ENCODE peak calls at places on chromosome 9, in eight cellular contexts. One of them, this sample, is unnamed.

GRCh38 chr9:121727295-121728028 is 76.0 kb downstream of the DAB2IP start:
- DNase-seq in psoas muscle: no peak
- DNase-seq in osteoblast: peak
- DNase-seq in effector memory CD4-positive, alpha-beta T cell: no peak
- DNase-seq in heart right ventricle: no peak
- DNase-seq in GM12878: no peak
- DNase-seq in H9: no peak
- DNase-seq in suprapubic skin: no peak
- DNase-seq in this sample: no peak

GRCh38 chr9:23663536-23663935 is 162.5 kb downstream of the ELAVL2 start:
- DNase-seq in osteoblast: peak
- DNase-seq in suprapubic skin: no peak
- DNase-seq in heart right ventricle: no peak
- DNase-seq in psoas muscle: no peak
- DNase-seq in GM12878: no peak
- DNase-seq in H9: no peak
- DNase-seq in effector memory CD4-positive, alpha-beta T cell: no peak
- DNase-seq in this sample: no peak

GRCh38 chr9:13263511-13263910 is 16.0 kb downstream of the MPDZ start:
- DNase-seq in H9: no peak
- DNase-seq in psoas muscle: no peak
- DNase-seq in osteoblast: no peak
- DNase-seq in effector memory CD4-positive, alpha-beta T cell: no peak
- DNase-seq in GM12878: no peak
- DNase-seq in suprapubic skin: no peak
- DNase-seq in heart right ventricle: no peak
- DNase-seq in this sample: no peak

GRCh38 chr9:134224827-134225154 is 60.4 kb upstream of the RNU6ATAC start:
- DNase-seq in osteoblast: peak
- DNase-seq in psoas muscle: peak
- DNase-seq in effector memory CD4-positive, alpha-beta T cell: no peak
- DNase-seq in H9: no peak
- DNase-seq in GM12878: no peak
- DNase-seq in suprapubic skin: peak
- DNase-seq in heart right ventricle: peak
- DNase-seq in this sample: no peak

GRCh38 chr9:76646249-76646648 is 118.0 kb upstream of the PCA3 start:
- DNase-seq in psoas muscle: no peak
- DNase-seq in heart right ventricle: no peak
- DNase-seq in effector memory CD4-positive, alpha-beta T cell: no peak
- DNase-seq in GM12878: no peak
- DNase-seq in suprapubic skin: no peak
- DNase-seq in osteoblast: no peak
- DNase-seq in H9: no peak
- DNase-seq in this sample: no peak

GRCh38 chr9:137809038-137809630 is 68.4 kb upstream of the CACNA1B start:
- DNase-seq in GM12878: peak
- DNase-seq in osteoblast: peak
- DNase-seq in psoas muscle: no peak
- DNase-seq in heart right ventricle: no peak
- DNase-seq in suprapubic skin: no peak
- DNase-seq in H9: no peak
- DNase-seq in effector memory CD4-positive, alpha-beta T cell: no peak
- DNase-seq in this sample: no peak

GRCh38 chr9:14910178-14910805 is at the start of gene FREM1:
- DNase-seq in heart right ventricle: peak
- DNase-seq in osteoblast: no peak
- DNase-seq in suprapubic skin: peak
- DNase-seq in GM12878: no peak
- DNase-seq in psoas muscle: peak
- DNase-seq in effector memory CD4-positive, alpha-beta T cell: no peak
- DNase-seq in H9: peak
- DNase-seq in this sample: no peak

GRCh38 chr9:127779136-127779981 is 893 bp upstream of the SH2D3C start:
- DNase-seq in effector memory CD4-positive, alpha-beta T cell: peak
- DNase-seq in H9: no peak
- DNase-seq in heart right ventricle: no peak
- DNase-seq in osteoblast: peak
- DNase-seq in suprapubic skin: no peak
- DNase-seq in psoas muscle: no peak
- DNase-seq in GM12878: peak
- DNase-seq in this sample: no peak

GRCh38 chr9:97430316-97430715 is 18.4 kb downstream of the TDRD7 start:
- DNase-seq in suprapubic skin: no peak
- DNase-seq in psoas muscle: no peak
- DNase-seq in effector memory CD4-positive, alpha-beta T cell: no peak
- DNase-seq in GM12878: no peak
- DNase-seq in H9: no peak
- DNase-seq in heart right ventricle: no peak
- DNase-seq in osteoblast: no peak
- DNase-seq in this sample: no peak

GRCh38 chr9:76738402-76738801 is 25.8 kb upstream of the PCA3 start:
- DNase-seq in GM12878: no peak
- DNase-seq in heart right ventricle: no peak
- DNase-seq in suprapubic skin: no peak
- DNase-seq in psoas muscle: no peak
- DNase-seq in osteoblast: no peak
- DNase-seq in H9: no peak
- DNase-seq in effector memory CD4-positive, alpha-beta T cell: no peak
- DNase-seq in this sample: no peak

GRCh38 chr9:136050266-136050705 is 44.8 kb downstream of the NACC2 start:
- DNase-seq in osteoblast: peak
- DNase-seq in suprapubic skin: no peak
- DNase-seq in GM12878: no peak
- DNase-seq in psoas muscle: no peak
- DNase-seq in H9: peak
- DNase-seq in heart right ventricle: no peak
- DNase-seq in effector memory CD4-positive, alpha-beta T cell: no peak
- DNase-seq in this sample: no peak
- H3K27ac ChIP-seq in osteoblast: no peak
- H3K27ac ChIP-seq in suprapubic skin: no peak
- H3K27ac ChIP-seq in GM12878: no peak
- H3K27ac ChIP-seq in psoas muscle: no peak
- H3K27ac ChIP-seq in H9: no peak
- H3K27ac ChIP-seq in heart right ventricle: no peak
- H3K27ac ChIP-seq in effector memory CD4-positive, alpha-beta T cell: no peak
- H3K27ac ChIP-seq in this sample: no peak

GRCh38 chr9:72297516-72297915 is 67.5 kb downstream of the ZFAND5 start:
- DNase-seq in effector memory CD4-positive, alpha-beta T cell: no peak
- DNase-seq in H9: no peak
- DNase-seq in osteoblast: no peak
- DNase-seq in psoas muscle: no peak
- DNase-seq in heart right ventricle: no peak
- DNase-seq in suprapubic skin: no peak
- DNase-seq in GM12878: no peak
- DNase-seq in this sample: no peak

GRCh38 chr9:72292184-72292787 is 72.7 kb downstream of the ZFAND5 start:
- DNase-seq in suprapubic skin: no peak
- DNase-seq in H9: no peak
- DNase-seq in effector memory CD4-positive, alpha-beta T cell: no peak
- DNase-seq in psoas muscle: no peak
- DNase-seq in GM12878: no peak
- DNase-seq in heart right ventricle: no peak
- DNase-seq in osteoblast: peak
- DNase-seq in this sample: no peak

GRCh38 chr9:72292874-72293607 is 72.0 kb downstream of the ZFAND5 start:
- DNase-seq in effector memory CD4-positive, alpha-beta T cell: no peak
- DNase-seq in GM12878: no peak
- DNase-seq in psoas muscle: no peak
- DNase-seq in osteoblast: peak
- DNase-seq in H9: no peak
- DNase-seq in suprapubic skin: no peak
- DNase-seq in heart right ventricle: no peak
- DNase-seq in this sample: no peak

GRCh38 chr9:72299017-72299603 is 65.9 kb downstream of the ZFAND5 start:
- DNase-seq in osteoblast: no peak
- DNase-seq in psoas muscle: no peak
- DNase-seq in suprapubic skin: no peak
- DNase-seq in heart right ventricle: no peak
- DNase-seq in effector memory CD4-positive, alpha-beta T cell: no peak
- DNase-seq in H9: no peak
- DNase-seq in GM12878: no peak
- DNase-seq in this sample: no peak

DNA sequence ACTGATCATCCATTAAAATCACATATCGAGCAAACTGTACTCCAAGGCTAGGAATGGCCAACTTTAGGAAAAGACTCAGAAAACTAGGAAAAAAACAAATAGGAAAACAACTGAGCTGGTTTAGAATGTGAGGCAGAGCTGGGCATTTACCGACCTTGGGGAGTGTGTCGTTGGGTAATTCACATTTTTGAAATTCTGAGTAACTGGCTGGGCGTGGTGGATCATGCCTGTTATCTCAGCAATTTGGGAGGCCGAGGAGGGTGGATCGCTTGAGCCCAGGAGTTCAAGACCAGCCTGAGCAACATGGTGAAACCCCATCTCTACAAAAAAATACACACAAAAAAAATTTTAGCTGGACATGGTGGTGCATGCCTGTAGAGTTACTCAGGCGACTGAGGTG is 70.1 kb downstream of the ZFAND5 start:
- DNase-seq in osteoblast: no peak
- DNase-seq in psoas muscle: no peak
- DNase-seq in heart right ventricle: no peak
- DNase-seq in GM12878: no peak
- DNase-seq in effector memory CD4-positive, alpha-beta T cell: no peak
- DNase-seq in suprapubic skin: no peak
- DNase-seq in H9: no peak
- DNase-seq in this sample: no peak
- H3K27ac ChIP-seq in osteoblast: no peak
- H3K27ac ChIP-seq in psoas muscle: no peak
- H3K27ac ChIP-seq in heart right ventricle: no peak
- H3K27ac ChIP-seq in GM12878: no peak
- H3K27ac ChIP-seq in effector memory CD4-positive, alpha-beta T cell: no peak
- H3K27ac ChIP-seq in suprapubic skin: no peak
- H3K27ac ChIP-seq in H9: no peak
- H3K27ac ChIP-seq in this sample: no peak

GRCh38 chr9:22157831-22158230 is 148.7 kb upstream of the CDKN2B start:
- DNase-seq in heart right ventricle: no peak
- DNase-seq in effector memory CD4-positive, alpha-beta T cell: no peak
- DNase-seq in osteoblast: no peak
- DNase-seq in H9: no peak
- DNase-seq in psoas muscle: no peak
- DNase-seq in GM12878: no peak
- DNase-seq in suprapubic skin: no peak
- DNase-seq in this sample: no peak
- H3K27ac ChIP-seq in heart right ventricle: peak
- H3K27ac ChIP-seq in effector memory CD4-positive, alpha-beta T cell: no peak
- H3K27ac ChIP-seq in osteoblast: peak
- H3K27ac ChIP-seq in H9: no peak
- H3K27ac ChIP-seq in psoas muscle: no peak
- H3K27ac ChIP-seq in GM12878: no peak
- H3K27ac ChIP-seq in suprapubic skin: no peak
- H3K27ac ChIP-seq in this sample: no peak

GRCh38 chr9:2116073-2116472 is 100.9 kb downstream of the SMARCA2 start:
- DNase-seq in GM12878: no peak
- DNase-seq in heart right ventricle: no peak
- DNase-seq in suprapubic skin: no peak
- DNase-seq in effector memory CD4-positive, alpha-beta T cell: no peak
- DNase-seq in psoas muscle: no peak
- DNase-seq in osteoblast: peak
- DNase-seq in H9: peak
- DNase-seq in this sample: no peak
- H3K27ac ChIP-seq in GM12878: no peak
- H3K27ac ChIP-seq in heart right ventricle: no peak
- H3K27ac ChIP-seq in suprapubic skin: no peak
- H3K27ac ChIP-seq in effector memory CD4-positive, alpha-beta T cell: no peak
- H3K27ac ChIP-seq in psoas muscle: no peak
- H3K27ac ChIP-seq in osteoblast: no peak
- H3K27ac ChIP-seq in H9: no peak
- H3K27ac ChIP-seq in this sample: no peak

GRCh38 chr9:17398351-17398750 is 180.5 kb upstream of the SH3GL2 start:
- DNase-seq in heart right ventricle: no peak
- DNase-seq in GM12878: no peak
- DNase-seq in osteoblast: no peak
- DNase-seq in effector memory CD4-positive, alpha-beta T cell: no peak
- DNase-seq in psoas muscle: no peak
- DNase-seq in H9: no peak
- DNase-seq in suprapubic skin: no peak
- DNase-seq in this sample: no peak
- H3K27ac ChIP-seq in heart right ventricle: no peak
- H3K27ac ChIP-seq in GM12878: no peak
- H3K27ac ChIP-seq in osteoblast: no peak
- H3K27ac ChIP-seq in effector memory CD4-positive, alpha-beta T cell: no peak
- H3K27ac ChIP-seq in psoas muscle: no peak
- H3K27ac ChIP-seq in H9: no peak
- H3K27ac ChIP-seq in suprapubic skin: no peak
- H3K27ac ChIP-seq in this sample: no peak